ENCODE peak calls at places on chromosomes 16 and 17, in six cellular contexts. A, H, F, M, V and O are unnamed samples. For H3K4me1, the result is how much of the 10 kb centered on the place peaks cover.

GRCh38 chr17:70968302-70968701 is 799.0 kb downstream of the KCNJ2 start:
- DNase-seq in A (no peak), H (peak), F (peak), M (no peak), V (no peak), O (no peak)

GRCh38 chr16:79286646-79287423 is 313.7 kb downstream of the MAF start:
- DNase-seq in A (no peak), H (no peak), F (no peak), M (no peak), V (no peak), O (peak)

GRCh38 chr17:75325827-75326586 is 36.8 kb upstream of the SLC25A19 start:
- DNase-seq in A (peak), H (peak), F (peak), M (no peak), V (no peak), O (no peak)

GRCh38 chr16:19490619-19491018 is 31.3 kb downstream of the GDE1 start:
- DNase-seq in A (no peak), H (no peak), F (no peak), M (no peak), V (no peak), O (no peak)

GRCh38 chr16:79597277-79597676 is 3.3 kb downstream of the MAF start:
- DNase-seq in A (no peak), H (no peak), F (no peak), M (no peak), V (no peak), O (no peak)

GRCh38 chr17:43366809-43367587 is 31.8 kb upstream of the ARL4D start:
- DNase-seq in A (no peak), H (no peak), F (no peak), M (no peak), V (peak), O (no peak)

GRCh38 chr17:76473541-76473985 is 6.2 kb downstream of the AANAT start:
- DNase-seq in A (no peak), H (no peak), F (no peak), M (no peak), V (peak), O (peak)

GRCh38 chr16:79571753-79572544 is 28.6 kb downstream of the MAF start:
- DNase-seq in A (no peak), H (no peak), F (no peak), M (no peak), V (no peak), O (peak)

GRCh38 chr17:2057130-2057713 is 2.3 kb downstream of the HIC1 start:
- DNase-seq in A (no peak), H (no peak), F (peak), M (no peak), V (peak), O (no peak)

GRCh38 chr16:10668322-10669045 is 26.2 kb downstream of the TEKT5 start:
- DNase-seq in A (no peak), H (peak), F (no peak), M (peak), V (peak), O (peak)
- H2AFZ ChIP-seq in A (no peak), H (peak), F (no peak), M (peak), V (no peak), O (no peak)

GRCh38 chr16:4110680-4111079 is 5.6 kb downstream of the ADCY9 start:
- DNase-seq in A (no peak), H (no peak), F (no peak), M (no peak), V (no peak), O (peak)
- H3K4me1 ChIP-seq in A (under half), H (under half), F (under half), M (under half), V (under half), O (under half)

GRCh38 chr17:19744922-19745757 is 3.0 kb downstream of the ALDH3A1 start:
- DNase-seq in A (peak), H (peak), F (peak), M (peak), V (peak), O (peak)
- H3K4ac ChIP-seq in A (no peak), H (no peak), F (no peak), M (no peak), V (no peak), O (no peak)

GRCh38 chr17:60971515-60972369 is 294.1 kb downstream of the BCAS3 start:
- DNase-seq in A (peak), H (peak), F (peak), M (peak), V (peak), O (peak)
- H2AFZ ChIP-seq in A (no peak), H (no peak), F (peak), M (no peak), V (no peak), O (no peak)

GRCh38 chr17:57419940-57420522 is 163.7 kb downstream of the MSI2 start:
- DNase-seq in A (no peak), H (no peak), F (no peak), M (no peak), V (no peak), O (no peak)
- H3K4me1 ChIP-seq in A (under half), H (under half), F (under half), M (under half), V (under half), O (under half)

GRCh38 chr16:527015-527903 is at the start of gene CAPN15:
- DNase-seq in A (peak), H (peak), F (peak), M (peak), V (peak), O (peak)
- H3K4ac ChIP-seq in A (peak), H (peak), F (peak), M (peak), V (peak), O (no peak)

GRCh38 chr17:55133583-55133982 is 131.2 kb upstream of the HLF start:
- DNase-seq in A (no peak), H (no peak), F (no peak), M (no peak), V (no peak), O (no peak)

GRCh38 chr17:55134486-55135157 is 130.1 kb upstream of the HLF start:
- DNase-seq in A (no peak), H (peak), F (no peak), M (no peak), V (no peak), O (no peak)
- H2AFZ ChIP-seq in A (no peak), H (no peak), F (no peak), M (no peak), V (no peak), O (no peak)